ENCODE peak calls at places on chromosomes 16 and 17, in seven cellular contexts. V is H9, S is mesendoderm, I is neuronal stem cell, R is H1, D is trophoblast cell, L is IMR-90. T is an unnamed sample.

GRCh38 chr16:920722-921121 is 50.1 kb downstream of the LMF1 start:
- DNase-seq in V (no peak), I (no peak), D (peak), R (no peak), L (peak), S (no peak), T (peak)

GRCh38 chr16:12339686-12340085 is 363.2 kb downstream of the SNX29 start:
- DNase-seq in L (peak), V (no peak), D (no peak), I (no peak), R (no peak), S (no peak), T (no peak)

GRCh38 chr16:81035975-81036750 is 521 bp downstream of the ATMIN start:
- DNase-seq in D (peak), L (peak), I (peak), R (no peak), S (peak), V (peak), T (peak)

GRCh38 chr16:69762843-69763556 is 868 bp downstream of the WWP2 start:
- DNase-seq in I (no peak), V (no peak), S (peak), R (no peak), L (peak), D (no peak), T (peak)

GRCh38 chr17:68381076-68381900 is 76.0 kb downstream of the WIPI1 start:
- DNase-seq in I (no peak), L (peak), R (no peak), D (peak), V (no peak), S (no peak), T (peak)

GRCh38 chr17:29584452-29585079 is 4.9 kb downstream of the GIT1 start:
- DNase-seq in S (no peak), R (no peak), L (no peak), D (no peak), I (no peak), V (no peak), T (no peak)

GRCh38 chr16:87304951-87305350 is 12.2 kb downstream of the C16orf95 start:
- DNase-seq in L (no peak), I (no peak), D (no peak), S (no peak), V (no peak), R (no peak), T (no peak)

GRCh38 chr16:82631701-82632685 is 5.2 kb downstream of the CDH13 start:
- DNase-seq in R (no peak), I (no peak), V (peak), L (peak), S (peak), D (no peak), T (peak)

GRCh38 chr16:16009396-16009795 is 60.0 kb downstream of the ABCC1 start:
- DNase-seq in V (no peak), I (no peak), L (no peak), D (no peak), R (no peak), S (no peak), T (no peak)

GRCh38 chr17:6506679-6507231 is 49.6 kb downstream of the PITPNM3 start:
- DNase-seq in L (no peak), S (no peak), D (no peak), V (no peak), I (no peak), R (no peak), T (no peak)

GRCh38 chr17:75688209-75688771 is 21.2 kb downstream of the SAP30BP start:
- DNase-seq in R (no peak), I (no peak), L (no peak), S (no peak), V (no peak), D (peak), T (peak)

GRCh38 chr17:15038656-15039055 is 226.5 kb downstream of the PMP22 start:
- DNase-seq in S (peak), V (no peak), D (no peak), R (no peak), L (peak), I (no peak), T (peak)

GRCh38 chr17:42274273-42274542 is 2.0 kb downstream of the STAT5B start:
- DNase-seq in L (no peak), V (no peak), I (no peak), D (no peak), R (no peak), S (no peak), T (no peak)

GRCh38 chr17:57445051-57445450 is 188.7 kb downstream of the MSI2 start:
- DNase-seq in S (peak), L (no peak), R (no peak), D (peak), I (no peak), V (no peak), T (peak)

GRCh38 chr17:1573932-1574696 is 11.5 kb upstream of the PITPNA start:
- DNase-seq in V (peak), L (peak), R (no peak), I (peak), S (peak), D (peak), T (peak)

GRCh38 chr16:27356794-27357193 is 43.0 kb downstream of the IL4R start:
- DNase-seq in D (no peak), I (no peak), L (no peak), S (no peak), R (no peak), V (no peak), T (no peak)

GRCh38 chr16:84953051-84953746 is 58.1 kb downstream of the ZDHHC7 start:
- DNase-seq in L (no peak), I (no peak), D (no peak), S (no peak), V (no peak), R (no peak), T (peak)

GRCh38 chr16:48101069-48101674 is 54.6 kb downstream of the ABCC12 start:
- DNase-seq in D (no peak), L (no peak), S (no peak), R (no peak), I (no peak), V (no peak), T (no peak)

GRCh38 chr17:31740611-31741082 is 118.4 kb downstream of the COPRS start:
- DNase-seq in L (peak), V (no peak), I (no peak), R (no peak), D (no peak), S (peak), T (peak)

GRCh38 chr17:68357886-68358285 is 66.6 kb downstream of the ARSG start:
- DNase-seq in R (no peak), D (peak), V (no peak), S (no peak), L (no peak), I (no peak), T (no peak)

DNA sequence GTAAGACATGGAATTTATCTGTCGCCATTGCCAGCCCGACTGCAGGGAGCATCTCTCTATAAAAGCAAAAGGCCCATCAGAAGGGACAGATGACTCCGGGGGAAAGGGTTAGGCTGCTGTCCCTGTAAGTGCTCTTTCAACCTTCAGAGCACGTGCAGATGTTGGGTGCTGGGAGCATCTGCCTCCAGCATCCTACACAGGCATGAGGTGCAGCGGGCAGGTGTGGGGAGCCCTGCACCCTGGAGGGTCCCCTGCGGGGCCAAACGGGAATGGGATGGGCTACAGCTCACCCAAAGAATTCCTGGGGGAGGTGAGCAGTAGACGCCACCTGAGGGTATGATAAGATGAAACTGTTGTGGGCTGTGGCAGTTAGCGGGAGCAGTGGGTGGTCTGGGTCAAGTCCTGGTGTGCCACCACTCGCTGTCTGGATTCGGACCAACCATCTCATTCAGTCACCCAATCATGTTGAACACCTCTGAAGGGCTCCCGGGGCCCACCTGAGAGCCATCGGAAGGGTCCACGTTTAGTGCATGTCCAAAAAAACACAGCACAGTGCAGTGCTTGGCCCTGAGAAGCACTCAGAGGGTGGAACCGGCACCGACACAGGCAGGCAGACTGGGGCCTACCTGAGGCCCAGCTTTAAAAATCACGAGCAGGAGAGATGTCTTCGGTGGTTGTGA is 3.8 kb downstream of the SMCR8 start:
- DNase-seq in V (no peak), S (no peak), I (no peak), D (no peak), L (no peak), R (no peak), T (no peak)
- H3K9ac ChIP-seq in V (no peak), S (peak), I (no peak), D (no peak), L (no peak), R (no peak), T (peak)

GRCh38 chr16:11310997-11311561 is 29.9 kb upstream of the PRM1 start:
- DNase-seq in I (no peak), R (no peak), S (no peak), V (no peak), D (no peak), L (no peak), T (no peak)

GRCh38 chr16:11310634-11310977 is 29.5 kb upstream of the PRM1 start:
- DNase-seq in I (no peak), V (no peak), L (no peak), R (no peak), S (no peak), D (no peak), T (no peak)

GRCh38 chr16:11313493-11314308 is 31.6 kb upstream of the RMI2 start:
- DNase-seq in R (no peak), L (no peak), S (no peak), D (no peak), V (no peak), I (no peak), T (no peak)

GRCh38 chr16:11314309-11314894 is 30.9 kb upstream of the RMI2 start:
- DNase-seq in L (no peak), V (no peak), I (no peak), S (no peak), R (no peak), D (peak), T (no peak)

GRCh38 chr16:11312718-11313492 is 31.8 kb upstream of the PRM1 start:
- DNase-seq in D (peak), S (peak), R (no peak), L (peak), V (peak), I (no peak), T (peak)
- H3K18ac ChIP-seq in D (peak), S (peak), R (peak), L (peak), V (peak), I (peak), T (peak)

GRCh38 chr16:3876695-3877094 is 3.8 kb downstream of the CREBBP start:
- DNase-seq in V (no peak), D (peak), R (no peak), L (peak), S (no peak), I (no peak), T (peak)

GRCh38 chr16:3879258-3879886 is 1.1 kb downstream of the CREBBP start:
- DNase-seq in S (no peak), V (peak), D (peak), I (no peak), L (no peak), R (no peak), T (peak)

GRCh38 chr16:3880623-3881498 is at the start of gene CREBBP:
- DNase-seq in L (peak), D (peak), S (peak), V (peak), I (peak), R (peak), T (peak)

GRCh38 chr16:3879887-3880564 is 487 bp downstream of the CREBBP start:
- DNase-seq in I (no peak), L (peak), D (peak), V (peak), S (peak), R (no peak), T (peak)

GRCh38 chr16:3878610-3879009 is 1.9 kb downstream of the CREBBP start:
- DNase-seq in R (no peak), L (peak), I (no peak), V (no peak), D (no peak), S (no peak), T (no peak)
- H3K9ac ChIP-seq in R (no peak), L (peak), I (no peak), V (no peak), D (no peak), S (peak), T (peak)

GRCh38 chr17:65548570-65548969 is 12.9 kb downstream of the AXIN2 start:
- DNase-seq in D (no peak), R (no peak), L (no peak), V (no peak), I (no peak), S (no peak), T (no peak)
- H3K18ac ChIP-seq in D (no peak), R (no peak), L (no peak), V (no peak), I (no peak), S (no peak), T (no peak)

GRCh38 chr17:8041249-8041928 is 2.5 kb downstream of the ALOX15B start:
- DNase-seq in R (no peak), D (peak), I (peak), L (peak), S (peak), V (no peak), T (peak)
- H3K9ac ChIP-seq in R (no peak), D (no peak), I (no peak), L (no peak), S (no peak), V (no peak), T (peak)

DNA sequence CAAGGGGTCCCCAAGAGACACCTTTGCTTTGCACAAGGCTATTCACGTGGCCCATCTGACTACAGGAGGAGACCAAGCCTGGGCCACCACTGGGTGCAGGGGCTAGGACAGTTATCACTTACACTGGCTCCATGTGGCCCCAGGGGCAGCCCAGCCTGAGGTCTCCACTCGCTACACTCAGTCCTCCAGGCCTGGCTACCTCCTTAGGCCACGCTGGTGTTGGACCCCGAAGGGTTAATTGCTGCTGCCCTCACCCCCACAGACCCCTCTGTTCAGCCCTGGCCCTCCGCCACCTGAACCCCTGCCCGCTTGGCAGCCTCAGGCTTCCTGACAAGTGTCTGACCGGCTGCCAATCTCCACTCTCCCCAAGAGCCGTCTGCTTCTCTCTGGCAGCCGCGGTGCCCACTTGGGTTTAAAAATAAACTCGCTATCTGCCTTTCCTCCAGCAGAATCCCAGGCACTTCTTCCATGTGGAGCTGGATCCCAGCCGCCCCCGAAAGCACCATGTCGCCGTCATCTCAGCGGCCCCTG is 27.8 kb downstream of the ADAM11 start:
- DNase-seq in I (no peak), D (no peak), R (no peak), S (no peak), L (no peak), V (peak), T (no peak)
- H3K18ac ChIP-seq in I (peak), D (no peak), R (no peak), S (no peak), L (no peak), V (no peak), T (no peak)

GRCh38 chr17:12591336-12591735 is 74.4 kb upstream of the MYOCD start:
- DNase-seq in S (peak), D (no peak), I (no peak), R (no peak), L (peak), V (peak), T (peak)
- H3K9ac ChIP-seq in S (no peak), D (no peak), I (no peak), R (no peak), L (no peak), V (no peak), T (no peak)

DNA sequence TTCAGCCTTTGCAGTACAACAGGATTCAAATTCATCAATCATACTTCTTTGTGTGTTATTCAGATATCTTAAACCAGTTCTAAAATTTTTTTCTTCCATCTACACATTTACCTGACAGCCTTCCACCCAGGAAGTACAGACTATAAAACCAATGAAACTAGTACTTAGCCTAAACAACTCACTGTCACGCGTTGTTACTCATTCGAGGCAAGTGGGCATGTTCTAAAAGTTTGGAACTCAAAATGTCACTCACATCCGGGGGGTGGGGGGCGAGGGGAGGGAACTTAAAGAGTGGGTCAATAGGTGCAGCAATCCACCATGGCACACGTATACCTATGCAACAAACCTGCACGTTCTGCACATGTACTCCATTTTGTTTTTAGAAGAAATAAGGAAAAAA is 90.4 kb upstream of the PLEKHM1 start:
- DNase-seq in L (no peak), S (no peak), D (no peak), V (no peak), R (no peak), I (no peak), T (peak)
- H3K18ac ChIP-seq in L (no peak), S (no peak), D (no peak), V (no peak), R (no peak), I (no peak), T (no peak)

T was measured in mesenchymal stem cell.